ENCODE peak calls at places on chromosomes 1 and 21, in ten cellular contexts. One of them, this sample, is unnamed.

GRCh38 chr21:42233067-42233981 is 14.4 kb downstream of the ABCG1 start:
- DNase-seq in HCT116: no peak
- DNase-seq in GM12891: peak; percentile 67
- DNase-seq in body of pancreas: peak; percentile 60
- DNase-seq in uterus: peak; percentile 70
- DNase-seq in breast epithelium: no peak
- DNase-seq in NB4: peak; percentile 75
- DNase-seq in K562: peak; percentile 27
- DNase-seq in A549: no peak
- DNase-seq in H54: no peak
- DNase-seq in this sample: peak; percentile 62

GRCh38 chr1:184219414-184219813 is 167.4 kb upstream of the C1orf21 start:
- DNase-seq in HCT116: no peak
- DNase-seq in GM12891: no peak
- DNase-seq in body of pancreas: no peak
- DNase-seq in uterus: no peak
- DNase-seq in breast epithelium: no peak
- DNase-seq in NB4: peak; percentile 31
- DNase-seq in K562: no peak
- DNase-seq in A549: no peak
- DNase-seq in H54: no peak
- DNase-seq in this sample: no peak

GRCh38 chr21:46322351-46323226 is 1.1 kb downstream of the C21orf58 start:
- DNase-seq in HCT116: no peak
- DNase-seq in GM12891: no peak
- DNase-seq in body of pancreas: no peak
- DNase-seq in uterus: no peak
- DNase-seq in breast epithelium: no peak
- DNase-seq in NB4: peak; percentile 57
- DNase-seq in K562: peak; percentile 57
- DNase-seq in A549: no peak
- DNase-seq in H54: no peak
- DNase-seq in this sample: no peak

GRCh38 chr1:9891207-9891606 is 18.9 kb downstream of the CTNNBIP1 start:
- DNase-seq in HCT116: no peak
- DNase-seq in GM12891: no peak
- DNase-seq in body of pancreas: no peak
- DNase-seq in uterus: no peak
- DNase-seq in breast epithelium: no peak
- DNase-seq in NB4: no peak
- DNase-seq in K562: no peak
- DNase-seq in A549: no peak
- DNase-seq in H54: no peak
- DNase-seq in this sample: no peak

GRCh38 chr1:43883321-43883720 is 50.3 kb upstream of the ARTN start:
- DNase-seq in HCT116: no peak
- DNase-seq in GM12891: no peak
- DNase-seq in body of pancreas: no peak
- DNase-seq in uterus: no peak
- DNase-seq in breast epithelium: no peak
- DNase-seq in NB4: no peak
- DNase-seq in K562: no peak
- DNase-seq in A549: no peak
- DNase-seq in H54: no peak
- DNase-seq in this sample: no peak

GRCh38 chr1:21319447-21320407 is 29.5 kb upstream of the ECE1 start:
- DNase-seq in HCT116: no peak
- DNase-seq in GM12891: no peak
- DNase-seq in body of pancreas: peak; percentile 89
- DNase-seq in uterus: no peak
- DNase-seq in breast epithelium: no peak
- DNase-seq in NB4: no peak
- DNase-seq in K562: peak; percentile 95
- DNase-seq in A549: peak; percentile 28
- DNase-seq in H54: no peak
- DNase-seq in this sample: peak; percentile 83

GRCh38 chr1:183812686-183813569 is 8.0 kb downstream of the RGL1 start:
- DNase-seq in HCT116: no peak
- DNase-seq in GM12891: no peak
- DNase-seq in body of pancreas: no peak
- DNase-seq in uterus: no peak
- DNase-seq in breast epithelium: no peak
- DNase-seq in NB4: no peak
- DNase-seq in K562: no peak
- DNase-seq in A549: no peak
- DNase-seq in H54: no peak
- DNase-seq in this sample: no peak

GRCh38 chr1:17370618-17371017 is 1.4 kb upstream of the PADI6 start:
- DNase-seq in HCT116: peak; percentile 37
- DNase-seq in GM12891: no peak
- DNase-seq in body of pancreas: no peak
- DNase-seq in uterus: no peak
- DNase-seq in breast epithelium: no peak
- DNase-seq in NB4: peak; percentile 28
- DNase-seq in K562: peak; percentile 30
- DNase-seq in A549: peak; percentile 64
- DNase-seq in H54: no peak
- DNase-seq in this sample: no peak

GRCh38 chr1:23553206-23553895 is 6.0 kb downstream of the ID3 start:
- DNase-seq in HCT116: no peak
- DNase-seq in GM12891: no peak
- DNase-seq in body of pancreas: no peak
- DNase-seq in uterus: no peak
- DNase-seq in breast epithelium: no peak
- DNase-seq in NB4: no peak
- DNase-seq in K562: no peak
- DNase-seq in A549: no peak
- DNase-seq in H54: no peak
- DNase-seq in this sample: no peak

GRCh38 chr1:23555225-23555801 is 4.0 kb downstream of the ID3 start:
- DNase-seq in HCT116: no peak
- DNase-seq in GM12891: no peak
- DNase-seq in body of pancreas: peak; percentile 28
- DNase-seq in uterus: no peak
- DNase-seq in breast epithelium: no peak
- DNase-seq in NB4: no peak
- DNase-seq in K562: peak; percentile 29
- DNase-seq in A549: no peak
- DNase-seq in H54: no peak
- DNase-seq in this sample: no peak

GRCh38 chr1:23553896-23554480 is 5.3 kb downstream of the ID3 start:
- DNase-seq in HCT116: no peak
- DNase-seq in GM12891: no peak
- DNase-seq in body of pancreas: peak; percentile 9
- DNase-seq in uterus: no peak
- DNase-seq in breast epithelium: no peak
- DNase-seq in NB4: no peak
- DNase-seq in K562: no peak
- DNase-seq in A549: no peak
- DNase-seq in H54: no peak
- DNase-seq in this sample: no peak

GRCh38 chr1:23555949-23556640 is 3.2 kb downstream of the ID3 start:
- DNase-seq in HCT116: peak; percentile 67
- DNase-seq in GM12891: no peak
- DNase-seq in body of pancreas: peak; percentile 51
- DNase-seq in uterus: no peak
- DNase-seq in breast epithelium: no peak
- DNase-seq in NB4: no peak
- DNase-seq in K562: no peak
- DNase-seq in A549: no peak
- DNase-seq in H54: no peak
- DNase-seq in this sample: no peak

GRCh38 chr1:23554481-23555224 is 4.6 kb downstream of the ID3 start:
- DNase-seq in HCT116: peak; percentile 64
- DNase-seq in GM12891: peak; percentile 82
- DNase-seq in body of pancreas: peak; percentile 90
- DNase-seq in uterus: peak; percentile 84
- DNase-seq in breast epithelium: peak; percentile 81
- DNase-seq in NB4: peak; percentile 72
- DNase-seq in K562: peak; percentile 92
- DNase-seq in A549: peak; percentile 66
- DNase-seq in H54: peak; percentile 59
- DNase-seq in this sample: peak; percentile 86
- TF ChIP-seq POLR2A in HCT116: peak; percentile 43
- TF ChIP-seq POLR2A in GM12891: peak; percentile 70
- TF ChIP-seq POLR2A in body of pancreas: peak; percentile 85
- TF ChIP-seq POLR2A in uterus: peak; percentile 73
- TF ChIP-seq POLR2A in breast epithelium: no peak
- TF ChIP-seq POLR2A in NB4: no peak
- TF ChIP-seq POLR2A in K562: peak; percentile 84
- TF ChIP-seq POLR2A in A549: peak; percentile 30
- TF ChIP-seq POLR2A in H54: peak; percentile 31
- TF ChIP-seq POLR2A in this sample: peak; percentile 45

DNA sequence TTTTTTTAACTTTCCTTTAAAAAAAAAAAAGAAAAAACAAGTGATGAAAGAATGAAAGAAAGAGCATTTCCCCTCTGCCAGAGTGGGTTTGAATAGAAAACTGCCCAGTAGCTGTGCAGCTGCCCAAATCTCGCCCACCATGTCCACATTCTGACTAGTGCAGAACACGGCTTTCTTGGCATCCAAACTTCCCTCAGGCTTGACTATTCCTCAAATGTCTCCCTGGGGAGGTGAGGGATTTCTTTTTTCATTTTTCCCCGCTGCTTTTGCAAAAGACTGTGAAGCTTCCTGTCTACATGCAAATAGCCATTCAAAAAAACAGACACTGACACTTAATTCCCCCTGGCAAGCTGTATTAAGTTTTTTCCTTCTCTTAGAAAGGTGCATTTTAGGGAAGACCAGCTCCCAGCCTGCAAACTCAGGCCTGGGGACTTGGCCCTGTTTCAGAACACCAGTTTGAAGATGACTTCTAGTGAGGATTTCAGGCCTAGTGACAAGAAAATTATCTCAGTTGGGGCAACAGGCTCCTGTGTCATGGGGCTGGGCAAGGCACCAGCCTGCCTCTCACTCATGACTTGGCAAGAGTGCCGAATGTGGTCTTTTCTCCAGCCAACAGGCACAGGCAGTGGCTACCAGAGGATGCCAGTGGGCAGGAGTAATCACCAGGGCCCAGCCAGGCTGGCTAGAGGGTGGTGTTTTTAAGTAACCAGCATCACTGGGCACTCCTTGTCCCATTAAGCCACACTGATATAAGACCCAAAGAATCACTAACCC is 178.1 kb upstream of the NFIA start:
- DNase-seq in HCT116: no peak
- DNase-seq in GM12891: no peak
- DNase-seq in body of pancreas: no peak
- DNase-seq in uterus: no peak
- DNase-seq in breast epithelium: no peak
- DNase-seq in NB4: no peak
- DNase-seq in K562: no peak
- DNase-seq in A549: no peak
- DNase-seq in H54: no peak
- DNase-seq in this sample: no peak
- TF ChIP-seq POLR2A in HCT116: no peak
- TF ChIP-seq POLR2A in GM12891: no peak
- TF ChIP-seq POLR2A in body of pancreas: no peak
- TF ChIP-seq POLR2A in uterus: no peak
- TF ChIP-seq POLR2A in breast epithelium: no peak
- TF ChIP-seq POLR2A in NB4: no peak
- TF ChIP-seq POLR2A in K562: no peak
- TF ChIP-seq POLR2A in A549: no peak
- TF ChIP-seq POLR2A in H54: no peak
- TF ChIP-seq POLR2A in this sample: no peak

DNA sequence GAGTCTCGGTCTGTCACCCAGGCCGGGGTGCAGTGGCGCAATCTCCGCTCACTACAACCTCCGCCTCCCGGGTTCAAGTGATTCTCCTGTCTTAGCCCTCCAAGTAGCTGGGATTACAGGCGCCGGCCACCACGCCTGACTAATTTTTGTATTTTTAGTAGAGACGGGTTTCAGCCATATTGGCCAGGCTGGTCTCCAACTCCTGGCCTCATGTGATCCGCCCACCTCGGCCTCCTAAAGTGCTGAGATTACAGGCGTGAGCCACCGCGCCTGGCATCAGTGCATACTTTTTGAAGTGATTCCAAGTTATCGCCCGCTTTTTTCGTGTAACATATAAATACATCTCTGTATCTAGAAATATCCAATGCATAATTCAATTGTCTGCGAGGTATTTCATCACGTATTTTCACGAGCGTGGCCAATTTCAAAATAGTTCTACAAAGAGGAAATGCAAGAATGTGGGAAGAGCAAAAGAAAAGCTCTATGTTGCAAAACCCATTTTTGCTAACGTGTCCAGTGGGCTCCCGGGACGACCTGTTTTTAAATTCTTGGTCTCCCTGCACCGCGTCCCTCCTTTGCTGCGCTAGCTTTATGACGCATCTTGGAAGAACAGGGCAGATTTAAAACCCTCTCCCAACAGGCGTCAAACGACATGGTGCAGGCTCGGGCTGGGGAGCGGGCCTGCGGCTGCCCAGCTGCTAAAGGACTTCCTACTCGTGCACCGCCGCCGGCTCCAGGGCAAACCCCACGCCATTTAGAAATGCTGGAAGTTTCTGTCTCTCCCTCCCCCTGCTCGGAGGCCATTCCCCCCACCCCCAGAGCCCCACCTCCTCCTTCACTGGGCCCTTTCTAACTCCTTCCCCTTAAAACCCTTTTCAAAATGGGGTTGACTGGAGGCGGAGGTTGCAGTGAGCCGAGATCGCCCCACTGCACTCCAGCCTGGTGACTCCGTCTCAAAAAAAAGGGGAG is 918 bp upstream of the IFNGR2 start:
- DNase-seq in HCT116: no peak
- DNase-seq in GM12891: peak; percentile 56
- DNase-seq in body of pancreas: peak; percentile 48
- DNase-seq in uterus: peak; percentile 73
- DNase-seq in breast epithelium: peak; percentile 58
- DNase-seq in NB4: peak; percentile 90
- DNase-seq in K562: no peak
- DNase-seq in A549: peak; percentile 43
- DNase-seq in H54: no peak
- DNase-seq in this sample: peak; percentile 40
- TF ChIP-seq POLR2A in HCT116: no peak
- TF ChIP-seq POLR2A in GM12891: no peak
- TF ChIP-seq POLR2A in body of pancreas: no peak
- TF ChIP-seq POLR2A in uterus: peak; percentile 28
- TF ChIP-seq POLR2A in breast epithelium: peak; percentile 17
- TF ChIP-seq POLR2A in NB4: no peak
- TF ChIP-seq POLR2A in K562: no peak
- TF ChIP-seq POLR2A in A549: no peak
- TF ChIP-seq POLR2A in H54: no peak
- TF ChIP-seq POLR2A in this sample: no peak

DNA sequence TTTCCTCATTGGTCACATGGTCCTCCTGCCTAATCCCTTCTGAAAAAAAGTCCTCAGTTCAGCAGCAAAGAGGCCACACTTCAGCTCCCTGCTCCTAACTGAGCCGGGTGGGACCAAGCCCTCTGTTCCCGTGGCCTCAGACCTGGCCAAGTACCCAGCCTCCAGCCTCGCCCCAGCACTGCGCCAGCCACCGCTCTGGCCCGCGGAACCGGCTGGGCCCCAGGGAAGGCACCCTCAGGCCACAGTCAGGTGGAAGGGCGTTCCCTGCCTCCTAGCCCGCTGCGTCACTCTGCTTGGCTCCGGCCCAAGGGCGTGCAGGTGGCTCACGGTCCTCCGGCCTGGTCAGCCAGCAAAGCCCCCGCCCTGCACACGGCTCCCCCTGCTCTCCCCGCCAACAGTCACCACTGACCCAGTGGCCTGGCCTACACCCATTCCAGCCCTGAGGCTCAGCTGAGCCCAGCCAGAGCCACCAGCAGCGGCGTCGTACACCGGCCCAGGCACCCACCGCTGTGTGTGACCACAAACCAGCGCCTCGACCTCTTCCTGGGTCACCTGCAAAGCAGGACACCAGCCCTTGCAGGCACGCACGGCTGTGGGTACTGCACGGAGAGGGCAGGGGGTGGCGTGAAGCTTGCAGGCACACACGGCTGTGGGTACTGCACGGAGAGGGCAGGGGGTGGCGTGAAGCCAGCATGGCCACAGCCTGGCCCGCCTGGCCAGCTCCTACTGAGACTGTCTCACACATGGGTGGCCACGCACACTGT is 19.4 kb downstream of the NADK start:
- DNase-seq in HCT116: peak; percentile 64
- DNase-seq in GM12891: no peak
- DNase-seq in body of pancreas: peak; percentile 95
- DNase-seq in uterus: no peak
- DNase-seq in breast epithelium: peak; percentile 89
- DNase-seq in NB4: no peak
- DNase-seq in K562: peak; percentile 98
- DNase-seq in A549: peak; percentile 29
- DNase-seq in H54: no peak
- DNase-seq in this sample: peak; percentile 99
- TF ChIP-seq POLR2A in HCT116: no peak
- TF ChIP-seq POLR2A in GM12891: no peak
- TF ChIP-seq POLR2A in body of pancreas: peak; percentile 38
- TF ChIP-seq POLR2A in uterus: no peak
- TF ChIP-seq POLR2A in breast epithelium: no peak
- TF ChIP-seq POLR2A in NB4: no peak
- TF ChIP-seq POLR2A in K562: peak; percentile 74
- TF ChIP-seq POLR2A in A549: no peak
- TF ChIP-seq POLR2A in H54: no peak
- TF ChIP-seq POLR2A in this sample: no peak